ENCODE peak calls at places on chromosomes 7 and 10, in nine cellular contexts. F is PC-3, P is HCT116, M is adrenal gland, Q is hepatocyte, U is heart right ventricle, I is BE2C, G is fibroblast of lung, D is Peyer's patch. K is an unnamed sample. For H3K4me1, the result is how much of the 10 kb centered on the place peaks cover.

GRCh38 chr7:5598769-5599371 is 175.2 kb upstream of the TNRC18 start:
- DNase-seq in F (no peak), P (no peak), M (no peak), Q (peak), U (no peak), I (peak), G (peak), D (peak), K (no peak)

GRCh38 chr7:133124974-133125373 is 43.1 kb upstream of the CHCHD3 start:
- DNase-seq in F (no peak), P (no peak), M (no peak), Q (no peak), U (no peak), I (no peak), G (no peak), D (no peak), K (no peak)

GRCh38 chr10:76080406-76080805 is 649.0 kb downstream of the LRMDA start:
- DNase-seq in F (peak), P (no peak), M (peak), Q (no peak), U (no peak), I (no peak), G (peak), D (no peak), K (no peak)

GRCh38 chr7:106982415-106982814 is 62.1 kb upstream of the PRKAR2B start:
- DNase-seq in F (no peak), P (no peak), M (no peak), Q (no peak), U (no peak), I (no peak), G (no peak), D (no peak), K (no peak)

GRCh38 chr7:2974093-2974819 is 69.4 kb downstream of the CARD11 start:
- DNase-seq in F (no peak), P (no peak), M (no peak), Q (no peak), U (no peak), I (no peak), G (no peak), D (no peak), K (no peak)

GRCh38 chr7:28152594-28152993 is 28.0 kb downstream of the JAZF1 start:
- DNase-seq in F (no peak), P (no peak), M (no peak), Q (no peak), U (no peak), I (no peak), G (no peak), D (no peak), K (no peak)

GRCh38 chr10:87705339-87705738 is 45.7 kb downstream of the PAPSS2 start:
- DNase-seq in F (peak), P (no peak), M (no peak), Q (no peak), U (no peak), I (no peak), G (no peak), D (no peak), K (no peak)

GRCh38 chr10:38102889-38103288 is 8.8 kb downstream of the ZNF37A start:
- DNase-seq in F (no peak), P (no peak), M (no peak), Q (no peak), U (no peak), I (no peak), G (no peak), D (no peak), K (no peak)

GRCh38 chr10:11450427-11450826 is 161.0 kb downstream of the USP6NL start:
- DNase-seq in F (no peak), P (no peak), M (no peak), Q (no peak), U (no peak), I (no peak), G (no peak), D (no peak), K (no peak)

GRCh38 chr7:26681819-26682418 is 182.5 kb downstream of the SKAP2 start:
- DNase-seq in F (peak), P (no peak), M (peak), Q (peak), U (no peak), I (no peak), G (peak), D (no peak), K (no peak)

GRCh38 chr7:140888087-140888486 is 36.6 kb downstream of the BRAF start:
- DNase-seq in F (peak), P (no peak), M (no peak), Q (no peak), U (no peak), I (no peak), G (peak), D (no peak), K (no peak)

GRCh38 chr7:6106140-6106904 is 75.1 kb downstream of the ANKRD61 start:
- DNase-seq in F (peak), P (peak), M (peak), Q (no peak), U (no peak), I (no peak), G (peak), D (peak), K (no peak)

GRCh38 chr10:73439605-73440298 is 6.4 kb upstream of the MSS51 start:
- DNase-seq in F (peak), P (no peak), M (no peak), Q (no peak), U (no peak), I (no peak), G (peak), D (no peak), K (no peak)

GRCh38 chr10:17693009-17693408 is 49.1 kb downstream of the STAM start:
- DNase-seq in F (no peak), P (no peak), M (no peak), Q (no peak), U (no peak), I (no peak), G (no peak), D (no peak), K (no peak)

GRCh38 chr7:22587322-22587721 is 87.3 kb upstream of the STEAP1B start:
- DNase-seq in F (no peak), P (no peak), M (no peak), Q (no peak), U (no peak), I (no peak), G (peak), D (no peak), K (no peak)

GRCh38 chr10:49534670-49535381 is 4.1 kb downstream of the ERCC6 start:
- DNase-seq in F (peak), P (no peak), M (peak), Q (no peak), U (no peak), I (no peak), G (peak), D (no peak), K (no peak)

GRCh38 chr10:132540456-132540855 is 2.9 kb downstream of the INPP5A start:
- DNase-seq in F (peak), P (no peak), M (peak), Q (no peak), U (no peak), I (no peak), G (peak), D (peak), K (no peak)

GRCh38 chr10:34916368-34916767 is 101.3 kb upstream of the PARD3 start:
- DNase-seq in F (peak), P (no peak), M (no peak), Q (no peak), U (no peak), I (no peak), G (peak), D (no peak), K (no peak)

GRCh38 chr10:90199098-90199497 is 497.7 kb downstream of the KIF20B start:
- DNase-seq in F (no peak), P (no peak), M (no peak), Q (no peak), U (no peak), I (no peak), G (no peak), D (no peak), K (no peak)

GRCh38 chr7:68235937-68236336 is 1239.3 kb downstream of the TYW1 start:
- DNase-seq in F (no peak), P (no peak), M (no peak), Q (peak), U (no peak), I (no peak), G (no peak), D (no peak), K (no peak)

GRCh38 chr7:75866129-75866496 is 12.7 kb upstream of the RHBDD2 start:
- DNase-seq in F (no peak), P (no peak), M (peak), Q (no peak), U (no peak), I (no peak), G (no peak), D (no peak), K (no peak)

GRCh38 chr7:146960747-146961416 is 844.3 kb downstream of the CNTNAP2 start:
- DNase-seq in F (no peak), P (no peak), M (no peak), Q (no peak), U (no peak), I (peak), G (no peak), D (no peak), K (no peak)

GRCh38 chr7:2760098-2760889 is 72.3 kb downstream of the AMZ1 start:
- DNase-seq in F (peak), P (peak), M (peak), Q (peak), U (peak), I (peak), G (peak), D (peak), K (peak)

GRCh38 chr10:774223-774622 is 84.8 kb upstream of the DIP2C start:
- DNase-seq in F (no peak), P (no peak), M (no peak), Q (no peak), U (no peak), I (no peak), G (no peak), D (no peak), K (no peak)

GRCh38 chr10:178208-178607 is 43.0 kb downstream of the ZMYND11 start:
- DNase-seq in F (peak), P (peak), M (no peak), Q (peak), U (no peak), I (no peak), G (peak), D (no peak), K (no peak)

GRCh38 chr10:62492012-62492869 is 118.1 kb downstream of the ZNF365 start:
- DNase-seq in F (peak), P (peak), M (no peak), Q (peak), U (no peak), I (no peak), G (peak), D (no peak), K (no peak)

GRCh38 chr10:48332166-48332870 is 25.8 kb downstream of the MAPK8 start:
- DNase-seq in F (peak), P (no peak), M (no peak), Q (no peak), U (no peak), I (no peak), G (no peak), D (no peak), K (no peak)

GRCh38 chr10:62817120-62817762 is 1.1 kb upstream of the EGR2 start:
- DNase-seq in F (peak), P (no peak), M (peak), Q (peak), U (peak), I (peak), G (no peak), D (peak), K (peak)

GRCh38 chr10:95221124-95221523 is 27.1 kb downstream of the ACSM6 start:
- DNase-seq in F (peak), P (no peak), M (no peak), Q (no peak), U (no peak), I (no peak), G (no peak), D (no peak), K (no peak)

GRCh38 chr7:1044189-1045037 is at the start of gene GPR146:
- DNase-seq in F (peak), P (peak), M (peak), Q (peak), U (peak), I (peak), G (peak), D (peak), K (peak)

GRCh38 chr7:1043552-1044188 is 676 bp upstream of the GPR146 start:
- DNase-seq in F (peak), P (no peak), M (peak), Q (no peak), U (no peak), I (no peak), G (no peak), D (no peak), K (no peak)

GRCh38 chr7:1045727-1046063 is 1.3 kb downstream of the GPR146 start:
- DNase-seq in F (no peak), P (no peak), M (no peak), Q (no peak), U (no peak), I (no peak), G (no peak), D (no peak), K (no peak)

GRCh38 chr7:1046722-1047679 is 2.7 kb downstream of the GPR146 start:
- DNase-seq in F (peak), P (no peak), M (no peak), Q (no peak), U (no peak), I (no peak), G (no peak), D (no peak), K (no peak)

GRCh38 chr7:1045038-1045726 is 836 bp downstream of the GPR146 start:
- DNase-seq in F (no peak), P (no peak), M (no peak), Q (no peak), U (no peak), I (no peak), G (no peak), D (no peak), K (no peak)
- H3K4me1 ChIP-seq in F (under half), P (under half), M (under half), Q (under half), U (half or more), I (under half), G (under half), D (under half), K (under half)

GRCh38 chr7:1226155-1226901 is 6.3 kb upstream of the UNCX start:
- DNase-seq in F (no peak), P (no peak), M (no peak), Q (no peak), U (no peak), I (no peak), G (no peak), D (no peak), K (no peak)

GRCh38 chr7:1223196-1224092 is 9.2 kb upstream of the UNCX start:
- DNase-seq in F (no peak), P (no peak), M (no peak), Q (no peak), U (no peak), I (no peak), G (no peak), D (no peak), K (no peak)

GRCh38 chr7:1227071-1227804 is 5.4 kb upstream of the UNCX start:
- DNase-seq in F (no peak), P (no peak), M (no peak), Q (no peak), U (no peak), I (no peak), G (no peak), D (no peak), K (no peak)

GRCh38 chr7:1225462-1226154 is 7.1 kb upstream of the UNCX start:
- DNase-seq in F (peak), P (no peak), M (no peak), Q (peak), U (no peak), I (peak), G (no peak), D (peak), K (no peak)

GRCh38 chr7:1224093-1224702 is 8.5 kb upstream of the UNCX start:
- DNase-seq in F (no peak), P (no peak), M (no peak), Q (no peak), U (no peak), I (no peak), G (no peak), D (peak), K (no peak)
- H3K4me3 ChIP-seq in F (no peak), P (no peak), M (no peak), Q (no peak), U (no peak), I (no peak), G (no peak), D (no peak), K (no peak)

GRCh38 chr10:127474501-127474900 is 74.6 kb upstream of the NPS start:
- DNase-seq in F (no peak), P (no peak), M (no peak), Q (no peak), U (no peak), I (no peak), G (no peak), D (no peak), K (no peak)
- H3K4me1 ChIP-seq in F (under half), P (under half), M (under half), Q (under half), U (under half), I (under half), G (under half), D (under half), K (under half)

DNA sequence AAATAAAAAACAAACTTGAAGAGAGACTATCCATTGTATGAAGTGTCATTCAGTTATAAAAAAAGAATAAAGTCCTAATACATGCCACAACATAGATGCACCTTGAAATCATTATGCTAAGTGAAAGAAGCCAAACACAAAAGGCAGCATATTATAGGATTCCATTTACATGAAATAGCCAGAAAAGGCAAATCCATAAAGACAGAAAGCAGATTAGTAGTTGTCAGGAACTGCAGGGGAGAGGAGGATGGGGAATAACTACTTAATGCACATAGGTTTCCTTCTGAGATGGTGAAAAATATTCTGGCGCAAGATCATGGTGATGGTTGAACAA is 6.6 kb upstream of the PON1 start:
- DNase-seq in F (no peak), P (no peak), M (no peak), Q (no peak), U (no peak), I (no peak), G (no peak), D (no peak), K (no peak)
- H3K4me3 ChIP-seq in F (peak), P (no peak), M (no peak), Q (no peak), U (peak), I (no peak), G (peak), D (peak), K (peak)

DNA sequence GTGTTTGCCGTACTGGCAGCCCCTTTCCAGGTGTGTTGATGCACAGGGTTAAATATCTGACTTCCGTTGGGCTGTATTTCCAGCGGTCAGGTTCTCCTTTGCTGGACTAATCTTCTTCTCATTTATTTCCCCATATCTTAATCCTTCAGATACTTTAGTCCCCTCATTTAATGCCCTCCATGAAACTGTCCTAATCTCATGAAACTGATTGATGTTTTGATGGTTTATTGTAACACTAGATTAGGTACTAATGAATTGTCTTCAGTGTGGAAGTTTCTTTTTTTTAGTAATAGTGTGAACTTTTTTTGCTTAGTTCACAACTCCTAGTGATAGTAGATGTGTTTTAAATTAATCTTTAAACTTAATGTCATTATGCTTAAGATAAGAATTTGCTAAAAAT is 6.3 kb downstream of the CUL1 start:
- DNase-seq in F (no peak), P (no peak), M (no peak), Q (no peak), U (no peak), I (no peak), G (no peak), D (no peak), K (no peak)
- H3K4me1 ChIP-seq in F (under half), P (under half), M (under half), Q (half or more), U (under half), I (under half), G (under half), D (under half), K (under half)

DNA sequence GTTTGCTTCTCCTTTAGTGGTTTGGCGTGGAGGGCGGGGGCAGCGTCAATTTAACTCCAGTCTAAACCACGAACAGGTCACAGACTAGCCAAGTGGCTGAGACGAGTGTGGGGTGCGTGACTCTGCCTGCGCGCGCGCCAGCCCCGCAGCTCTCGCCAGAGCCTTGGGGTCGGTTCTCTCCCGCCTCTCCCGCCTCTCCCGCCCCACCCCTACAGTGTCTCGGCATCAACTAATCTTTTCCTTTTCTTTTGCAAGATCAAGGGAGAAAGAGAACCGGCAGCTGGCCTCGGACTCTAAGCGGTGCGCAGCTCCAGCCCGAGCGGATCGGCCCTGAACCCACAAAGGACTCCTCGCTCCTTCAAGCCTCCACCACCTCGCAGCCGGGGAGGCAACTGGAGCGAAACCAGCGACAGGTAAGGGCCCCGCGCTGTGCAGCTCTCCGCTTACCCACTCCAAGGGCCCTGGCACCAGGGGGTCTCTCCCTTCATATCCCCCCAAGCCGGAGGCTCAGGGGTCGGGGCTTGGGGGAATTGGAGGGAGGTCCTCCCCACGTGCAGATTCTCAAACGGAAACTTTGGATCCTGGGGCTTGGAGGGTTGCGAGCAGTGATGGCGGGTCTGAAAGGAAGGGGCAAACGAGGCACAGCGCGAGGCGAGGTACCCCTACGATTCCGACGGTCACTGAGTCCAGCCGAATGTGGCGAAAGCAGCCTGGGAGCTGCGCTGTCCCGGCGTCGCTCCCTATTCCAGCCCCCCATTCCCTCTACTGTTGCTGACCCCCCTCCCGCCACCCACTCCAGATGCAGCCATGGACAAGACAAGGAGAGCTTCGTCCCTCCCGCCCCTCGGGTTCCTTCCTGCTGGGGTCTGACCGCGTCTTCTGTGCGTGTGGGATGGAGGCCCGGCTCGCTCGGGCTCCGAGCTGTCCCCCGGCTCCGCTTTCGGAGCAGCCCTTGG is 832 bp downstream of the CHRM2 start:
- DNase-seq in F (no peak), P (no peak), M (no peak), Q (peak), U (peak), I (peak), G (peak), D (peak), K (no peak)
- H3K4me3 ChIP-seq in F (no peak), P (no peak), M (no peak), Q (peak), U (peak), I (peak), G (peak), D (no peak), K (peak)

GRCh38 chr10:124748206-124748605 is 4.0 kb upstream of the FAM53B start:
- DNase-seq in F (no peak), P (no peak), M (no peak), Q (peak), U (no peak), I (no peak), G (no peak), D (no peak), K (no peak)
- H3K4me1 ChIP-seq in F (under half), P (under half), M (under half), Q (under half), U (under half), I (under half), G (under half), D (under half), K (under half)

DNA sequence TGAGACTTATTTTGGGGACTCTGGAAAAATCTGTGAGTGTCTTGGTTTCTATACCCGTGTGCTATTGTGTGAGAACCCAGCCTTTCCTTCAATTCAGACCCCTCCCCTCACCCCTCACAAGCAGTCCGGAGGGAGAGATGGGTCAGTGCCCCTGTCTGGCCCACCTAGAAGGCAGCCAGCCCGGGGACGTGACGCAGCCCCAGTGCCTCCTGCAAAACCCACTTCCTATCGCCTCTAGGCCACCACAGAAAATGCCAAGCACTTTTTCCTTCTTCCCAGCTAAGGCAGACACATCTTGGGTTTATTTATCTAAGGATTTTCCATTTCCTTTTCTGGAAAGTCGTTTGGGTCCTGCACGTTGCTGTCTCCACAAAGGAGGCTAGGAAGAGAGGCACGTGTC is 11.6 kb upstream of the AQP1 start:
- DNase-seq in F (no peak), P (no peak), M (no peak), Q (no peak), U (no peak), I (no peak), G (no peak), D (no peak), K (no peak)
- H3K4me3 ChIP-seq in F (no peak), P (no peak), M (no peak), Q (no peak), U (no peak), I (no peak), G (no peak), D (no peak), K (no peak)

GRCh38 chr7:93265220-93265619 is 33.1 kb downstream of the VPS50 start:
- DNase-seq in F (no peak), P (no peak), M (no peak), Q (no peak), U (no peak), I (no peak), G (peak), D (no peak), K (no peak)
- H3K4me1 ChIP-seq in F (under half), P (under half), M (under half), Q (under half), U (under half), I (under half), G (under half), D (under half), K (under half)